ENCODE peak calls at places on chromosomes 16 and 17, in four cellular contexts. D is GM13977, Q is HepG2, O is astrocyte of the cerebellum. I is an unnamed sample.

GRCh38 chr17:34909040-34909439 is 52.2 kb downstream of the CCT6B start:
- DNase-seq in O (no peak), Q (no peak), D (no peak), I (no peak)

GRCh38 chr16:346587-346986 is 5.9 kb downstream of the AXIN1 start:
- DNase-seq in O (no peak), D (no peak), Q (no peak), I (no peak)

GRCh38 chr17:14334919-14335318 is 34.0 kb downstream of the HS3ST3B1 start:
- DNase-seq in O (no peak), Q (no peak), D (no peak), I (peak; percentile 37)

GRCh38 chr16:28089992-28090365 is 26.5 kb upstream of the GSG1L start:
- DNase-seq in O (no peak), Q (no peak), D (no peak), I (no peak)

GRCh38 chr16:80273635-80274538 is 266.9 kb upstream of the DYNLRB2 start:
- DNase-seq in O (no peak), D (no peak), Q (no peak), I (peak; percentile 10)

GRCh38 chr16:48206594-48207242 is 37.4 kb upstream of the LONP2 start:
- DNase-seq in D (no peak), Q (peak; percentile 69), O (no peak), I (peak; percentile 19)

GRCh38 chr17:69357701-69358100 is 30.8 kb upstream of the ABCA5 start:
- DNase-seq in O (no peak), D (no peak), Q (peak; percentile 32), I (no peak)

GRCh38 chr16:69503244-69503643 is 62.5 kb upstream of the NFAT5 start:
- DNase-seq in O (no peak), Q (peak; percentile 34), D (no peak), I (no peak)

GRCh38 chr17:60224064-60224463 is 74.3 kb downstream of the CA4 start:
- DNase-seq in D (no peak), Q (no peak), O (no peak), I (no peak)

GRCh38 chr16:75588716-75589115 is 22.5 kb downstream of the GABARAPL2 start:
- DNase-seq in D (no peak), Q (no peak), O (no peak), I (no peak)

GRCh38 chr17:76539631-76540271 is at the start of gene PRCD:
- DNase-seq in D (no peak), Q (no peak), O (no peak), I (no peak)

GRCh38 chr16:72400257-72401078 is 228.5 kb upstream of the PMFBP1 start:
- DNase-seq in Q (peak; percentile 71), D (peak; percentile 48), O (peak; percentile 45), I (peak; percentile 58)

GRCh38 chr16:85888405-85889331 is 10.3 kb upstream of the IRF8 start:
- DNase-seq in O (no peak), Q (peak; percentile 33), D (peak; percentile 77), I (peak; percentile 72)

GRCh38 chr17:58352843-58353719 is 1.1 kb upstream of the SUPT4H1 start:
- DNase-seq in O (peak; percentile 4), D (peak; percentile 45), Q (no peak), I (peak; percentile 60)

GRCh38 chr16:15644306-15644961 is 1.5 kb upstream of the MARF1 start:
- DNase-seq in O (no peak), D (no peak), Q (peak; percentile 87), I (no peak)

GRCh38 chr17:11558681-11559234 is 39.5 kb upstream of the DNAH9 start:
- DNase-seq in O (no peak), Q (no peak), D (no peak), I (no peak)

GRCh38 chr17:75240394-75241142 is 20.8 kb downstream of the GGA3 start:
- DNase-seq in D (no peak), O (no peak), Q (peak; percentile 58), I (peak; percentile 69)

GRCh38 chr16:68283840-68284595 is 19.7 kb downstream of the SLC7A6 start:
- DNase-seq in O (no peak), D (peak; percentile 54), Q (no peak), I (peak; percentile 58)

DNA sequence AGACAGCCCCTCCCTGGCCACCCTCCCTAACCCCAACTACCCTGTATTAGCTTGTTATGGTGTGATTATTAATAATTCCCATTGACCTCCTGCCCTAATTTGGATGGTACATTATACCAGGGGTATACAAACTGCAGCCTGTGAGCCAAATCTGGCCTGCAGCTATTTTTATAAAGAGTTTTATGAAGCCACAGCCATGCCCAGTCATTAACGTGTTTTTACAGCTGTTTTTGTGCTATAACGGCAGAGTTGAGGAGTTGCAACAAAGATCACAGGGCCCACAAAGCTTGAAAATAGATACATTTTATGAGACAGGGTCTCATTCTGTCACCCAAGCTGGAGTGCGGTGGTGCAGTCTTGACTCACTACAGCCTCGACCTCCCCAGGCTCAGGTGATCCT is 6.0 kb downstream of the METTL22 start:
- DNase-seq in O (no peak), D (no peak), Q (no peak), I (no peak)
- TF ChIP-seq CTCF in O (no peak), D (no peak), Q (no peak), I (no peak)

GRCh38 chr16:2082983-2083364 is 35.2 kb downstream of the TSC2 start:
- DNase-seq in D (no peak), Q (no peak), O (no peak), I (no peak)

GRCh38 chr16:2081685-2082084 is 33.9 kb downstream of the TSC2 start:
- DNase-seq in Q (no peak), D (no peak), O (no peak), I (no peak)

GRCh38 chr16:2083409-2083808 is 35.6 kb downstream of the TSC2 start:
- DNase-seq in Q (no peak), O (no peak), D (no peak), I (no peak)

GRCh38 chr16:2081201-2081600 is 33.4 kb downstream of the TSC2 start:
- DNase-seq in Q (no peak), O (no peak), D (no peak), I (no peak)

DNA sequence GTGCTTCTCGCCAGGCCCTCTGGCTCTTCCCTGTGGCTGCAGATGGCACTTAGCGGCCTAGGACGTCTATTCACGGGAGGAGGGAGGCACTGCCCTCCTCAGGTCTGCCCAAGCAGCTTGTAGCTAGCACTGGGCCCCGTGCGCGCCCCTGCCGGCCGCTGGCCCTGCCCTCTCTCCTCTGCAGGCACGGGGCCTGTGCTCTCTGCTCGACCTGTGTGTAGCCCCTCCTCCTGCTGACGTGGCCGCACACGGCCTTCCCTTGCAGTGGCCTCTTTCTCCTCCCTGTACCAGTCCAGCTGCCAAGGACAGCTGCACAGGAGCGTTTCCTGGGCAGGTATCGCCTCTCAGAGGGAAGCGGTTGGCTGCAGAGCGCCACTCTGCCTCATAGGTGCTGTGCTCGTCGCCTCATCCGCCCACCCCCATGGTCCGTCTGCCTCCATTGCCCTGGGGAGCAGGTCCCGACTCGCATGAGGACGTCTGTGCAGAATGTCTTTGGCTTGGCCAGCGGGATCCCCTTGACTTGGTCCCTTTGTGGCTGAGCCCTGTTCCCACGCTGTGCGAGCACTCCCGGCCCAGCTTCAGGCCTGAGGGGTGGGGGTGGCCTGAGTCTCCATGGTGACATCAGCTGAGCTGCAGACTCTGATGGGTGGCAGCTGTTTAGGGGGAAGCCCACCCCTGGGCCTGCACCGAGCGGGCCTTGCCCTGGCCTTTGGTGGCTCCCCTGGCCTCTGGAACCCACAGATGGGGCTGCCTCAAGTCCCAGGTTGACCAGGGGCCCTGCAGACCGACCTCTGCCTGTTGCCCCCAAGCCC is 34.6 kb downstream of the TSC2 start:
- DNase-seq in Q (no peak), D (no peak), O (no peak), I (no peak)
- TF ChIP-seq CTCF in Q (no peak), D (no peak), O (no peak), I (no peak)

GRCh38 chr16:13331918-13332317 is 430.5 kb downstream of the SHISA9 start:
- DNase-seq in Q (no peak), D (no peak), O (no peak), I (no peak)
- TF ChIP-seq CTCF in Q (peak; percentile 12), D (no peak), O (peak; percentile 19), I (no peak)

GRCh38 chr17:81538651-81539570 is 10.7 kb downstream of the FSCN2 start:
- DNase-seq in D (no peak), Q (no peak), O (no peak), I (no peak)

GRCh38 chr17:81536299-81537290 is 8.4 kb downstream of the FSCN2 start:
- DNase-seq in D (no peak), O (no peak), Q (no peak), I (no peak)

GRCh38 chr17:81537343-81537855 is 9.2 kb downstream of the FSCN2 start:
- DNase-seq in O (no peak), D (peak; percentile 77), Q (no peak), I (peak; percentile 54)

GRCh38 chr17:81539571-81539900 is 11.4 kb downstream of the FSCN2 start:
- DNase-seq in O (no peak), D (no peak), Q (no peak), I (no peak)

GRCh38 chr17:81537856-81538555 is 9.8 kb downstream of the FSCN2 start:
- DNase-seq in Q (no peak), D (no peak), O (no peak), I (no peak)
- TF ChIP-seq CTCF in Q (no peak), D (no peak), O (no peak), I (no peak)

DNA sequence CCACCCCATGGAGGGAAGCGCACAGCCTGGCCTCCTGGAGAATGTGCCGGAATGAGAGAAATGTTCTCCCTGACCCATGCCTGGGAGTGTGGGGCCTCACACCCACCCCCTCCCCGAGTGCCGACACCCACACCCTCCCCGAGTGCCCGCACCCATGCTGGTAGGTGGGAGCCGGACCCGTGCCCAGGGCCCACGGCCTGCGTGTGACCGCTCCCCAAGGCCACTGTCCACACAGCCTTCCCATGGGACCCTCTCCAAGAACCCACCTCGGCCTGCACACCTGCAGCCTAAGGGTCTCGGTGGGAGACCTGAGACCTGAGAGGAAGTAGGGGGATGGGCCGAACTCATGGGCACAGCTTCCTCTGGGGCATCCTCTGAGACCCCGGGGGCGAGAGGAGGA is 3.3 kb upstream of the PVALEF start:
- DNase-seq in O (no peak), Q (no peak), D (no peak), I (no peak)
- TF ChIP-seq CTCF in O (no peak), Q (no peak), D (no peak), I (no peak)

DNA sequence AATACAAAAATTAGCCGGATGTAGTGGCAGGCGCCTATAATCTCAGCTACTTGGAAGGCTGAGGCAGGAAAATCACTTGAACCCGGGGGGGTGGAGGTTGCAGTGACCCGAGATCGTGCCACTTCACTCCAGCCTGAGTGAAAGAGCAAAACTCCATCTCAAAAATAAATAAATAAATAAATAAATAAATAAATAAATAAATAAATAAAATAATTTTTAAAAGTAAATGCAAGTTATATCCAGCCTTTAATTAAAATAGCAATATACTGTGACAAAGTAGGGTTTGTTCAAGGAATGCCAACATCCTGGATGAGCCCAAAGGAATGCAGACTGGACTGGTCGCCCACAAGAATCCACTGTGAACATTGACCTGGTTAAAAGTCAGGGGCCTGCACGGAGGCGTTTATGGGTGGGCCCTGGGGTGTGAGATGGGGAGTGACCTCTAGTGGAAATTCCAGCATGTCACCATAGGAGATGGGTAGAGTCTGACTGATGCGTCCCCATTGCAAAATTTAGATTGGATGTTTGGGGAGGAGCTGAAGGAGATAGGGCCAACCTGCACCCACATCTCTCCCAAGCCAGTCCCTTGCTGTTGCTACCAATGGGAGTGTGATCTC is 9.7 kb upstream of the PIK3R5 start:
- DNase-seq in O (no peak), Q (peak; percentile 10), D (no peak), I (no peak)
- TF ChIP-seq CTCF in O (no peak), Q (no peak), D (peak; percentile 9), I (no peak)

I was measured in activated CD8-positive, alpha-beta T cell treated with anti-CD3 and anti-CD28 coated beads for 36 hours.